ENCODE peak calls at places on chromosomes 7 and 10, in ten cellular contexts. W is transverse colon, S is IMR-90, Q is uterus, O is stomach, I is esophagus squamous epithelium, D is sigmoid colon, G is HCT116, U is prostate gland, K is heart left ventricle. T is an unnamed sample.

GRCh38 chr7:151689196-151689971 is 169.7 kb upstream of the RHEB start:
- DNase-seq in U (peak; percentile 35), O (no peak), Q (no peak), I (no peak), G (no peak), K (peak; percentile 68), W (no peak), S (no peak), D (no peak), T (no peak)

GRCh38 chr10:35215107-35215506 is 88.5 kb downstream of the CREM start:
- DNase-seq in O (no peak), S (no peak), W (no peak), I (no peak), U (no peak), G (no peak), D (no peak), K (no peak), Q (no peak), T (no peak)

GRCh38 chr7:12062062-12062461 is 149.0 kb upstream of the TMEM106B start:
- DNase-seq in S (no peak), I (no peak), W (no peak), U (no peak), O (no peak), K (no peak), G (no peak), D (no peak), Q (no peak), T (peak; percentile 24)

GRCh38 chr7:90274161-90274560 is 29.2 kb downstream of the CFAP69 start:
- DNase-seq in W (no peak), Q (no peak), S (no peak), U (no peak), G (no peak), D (no peak), O (no peak), I (no peak), K (no peak), T (no peak)

GRCh38 chr10:60098676-60099601 is 192.6 kb upstream of the CCDC6 start:
- DNase-seq in S (no peak), D (no peak), K (no peak), Q (no peak), G (peak; percentile 38), U (no peak), I (no peak), W (no peak), O (no peak), T (peak; percentile 3)

GRCh38 chr10:8247191-8247590 is 192.7 kb downstream of the GATA3 start:
- DNase-seq in D (no peak), S (no peak), K (no peak), G (no peak), O (no peak), Q (no peak), U (no peak), I (no peak), W (no peak), T (no peak)

GRCh38 chr10:86139066-86139657 is 227.4 kb downstream of the GRID1 start:
- DNase-seq in D (no peak), O (no peak), Q (no peak), W (no peak), I (no peak), U (no peak), S (no peak), K (no peak), G (peak; percentile 23), T (peak; percentile 40)

GRCh38 chr7:131607291-131608111 is 51.1 kb upstream of the PODXL start:
- DNase-seq in I (no peak), Q (no peak), D (no peak), G (no peak), K (no peak), W (no peak), O (no peak), U (no peak), S (no peak), T (no peak)

GRCh38 chr10:30587522-30588031 is 42.0 kb downstream of the LYZL2 start:
- DNase-seq in I (peak; percentile 7), W (peak; percentile 64), G (no peak), K (peak; percentile 42), U (peak; percentile 12), S (no peak), O (peak; percentile 78), Q (no peak), D (peak; percentile 69), T (no peak)

GRCh38 chr10:30581779-30582380 is 47.7 kb downstream of the LYZL2 start:
- DNase-seq in S (peak; percentile 54), W (peak; percentile 19), U (no peak), Q (no peak), O (no peak), I (no peak), G (peak; percentile 36), D (no peak), K (no peak), T (peak; percentile 63)

GRCh38 chr10:30586828-30587227 is 42.7 kb downstream of the LYZL2 start:
- DNase-seq in W (no peak), S (no peak), Q (no peak), G (no peak), D (no peak), K (no peak), U (no peak), I (no peak), O (no peak), T (no peak)

GRCh38 chr10:30580241-30580640 is 49.3 kb downstream of the LYZL2 start:
- DNase-seq in W (no peak), S (no peak), I (no peak), G (no peak), D (no peak), O (no peak), U (no peak), K (no peak), Q (no peak), T (no peak)

DNA sequence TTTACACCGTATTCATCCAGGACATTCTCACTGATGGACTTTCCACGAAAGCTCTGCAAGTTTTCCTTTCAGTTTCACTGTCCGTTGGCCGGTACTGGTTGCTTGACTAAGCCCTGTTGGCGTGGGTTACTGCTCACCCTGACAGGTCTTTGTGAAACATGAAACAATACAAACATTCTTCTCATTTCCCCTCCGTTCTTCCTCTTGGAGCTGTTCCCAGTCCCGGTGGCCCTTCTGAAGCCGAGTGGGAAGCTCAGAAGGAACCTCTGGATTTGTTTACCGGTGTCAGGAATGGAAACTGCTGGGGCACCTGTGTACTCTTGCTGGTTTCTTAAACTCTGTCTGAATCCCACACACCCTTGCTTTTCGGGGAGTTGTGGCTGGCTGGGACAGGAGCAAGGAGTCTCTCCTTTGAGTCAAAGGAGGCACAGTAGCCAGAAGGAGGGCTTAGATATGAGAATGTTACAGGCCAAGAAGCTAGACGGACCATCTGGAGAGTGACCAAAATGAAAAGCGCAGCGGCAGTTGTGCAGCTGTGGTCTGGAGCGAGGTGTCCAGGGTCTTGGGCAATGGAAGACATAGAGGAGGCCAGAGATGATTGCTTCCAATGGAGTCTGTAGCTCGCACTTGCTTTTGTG is 45.7 kb downstream of the LYZL2 start:
- DNase-seq in S (peak; percentile 77), D (peak; percentile 86), W (peak; percentile 79), K (peak; percentile 80), I (no peak), Q (peak; percentile 59), U (peak; percentile 86), G (peak; percentile 57), O (peak; percentile 80), T (peak; percentile 17)
- TF ChIP-seq POLR2A in S (no peak), D (no peak), W (no peak), K (no peak), I (no peak), Q (no peak), U (no peak), G (no peak), O (no peak), T (no peak)

GRCh38 chr10:43204394-43204942 is 62.4 kb downstream of the RASGEF1A start:
- DNase-seq in U (no peak), Q (peak; percentile 13), I (no peak), O (no peak), K (peak; percentile 16), G (no peak), D (peak; percentile 45), W (no peak), S (no peak), T (no peak)

GRCh38 chr10:43202224-43202656 is 64.0 kb downstream of the CSGALNACT2 start:
- DNase-seq in U (no peak), S (no peak), G (peak; percentile 31), K (peak; percentile 20), D (peak; percentile 62), I (no peak), O (peak; percentile 26), W (peak; percentile 34), Q (peak; percentile 15), T (peak; percentile 65)

GRCh38 chr10:43202657-43203490 is 64.0 kb downstream of the RASGEF1A start:
- DNase-seq in U (no peak), W (peak; percentile 46), Q (peak; percentile 35), S (no peak), O (peak; percentile 31), I (no peak), K (peak; percentile 45), G (no peak), D (no peak), T (peak; percentile 59)

GRCh38 chr10:43204943-43205671 is 61.8 kb downstream of the RASGEF1A start:
- DNase-seq in K (peak; percentile 26), O (peak; percentile 49), W (peak; percentile 38), U (no peak), Q (no peak), D (peak; percentile 65), I (no peak), G (peak; percentile 68), S (peak; percentile 48), T (peak; percentile 61)

DNA sequence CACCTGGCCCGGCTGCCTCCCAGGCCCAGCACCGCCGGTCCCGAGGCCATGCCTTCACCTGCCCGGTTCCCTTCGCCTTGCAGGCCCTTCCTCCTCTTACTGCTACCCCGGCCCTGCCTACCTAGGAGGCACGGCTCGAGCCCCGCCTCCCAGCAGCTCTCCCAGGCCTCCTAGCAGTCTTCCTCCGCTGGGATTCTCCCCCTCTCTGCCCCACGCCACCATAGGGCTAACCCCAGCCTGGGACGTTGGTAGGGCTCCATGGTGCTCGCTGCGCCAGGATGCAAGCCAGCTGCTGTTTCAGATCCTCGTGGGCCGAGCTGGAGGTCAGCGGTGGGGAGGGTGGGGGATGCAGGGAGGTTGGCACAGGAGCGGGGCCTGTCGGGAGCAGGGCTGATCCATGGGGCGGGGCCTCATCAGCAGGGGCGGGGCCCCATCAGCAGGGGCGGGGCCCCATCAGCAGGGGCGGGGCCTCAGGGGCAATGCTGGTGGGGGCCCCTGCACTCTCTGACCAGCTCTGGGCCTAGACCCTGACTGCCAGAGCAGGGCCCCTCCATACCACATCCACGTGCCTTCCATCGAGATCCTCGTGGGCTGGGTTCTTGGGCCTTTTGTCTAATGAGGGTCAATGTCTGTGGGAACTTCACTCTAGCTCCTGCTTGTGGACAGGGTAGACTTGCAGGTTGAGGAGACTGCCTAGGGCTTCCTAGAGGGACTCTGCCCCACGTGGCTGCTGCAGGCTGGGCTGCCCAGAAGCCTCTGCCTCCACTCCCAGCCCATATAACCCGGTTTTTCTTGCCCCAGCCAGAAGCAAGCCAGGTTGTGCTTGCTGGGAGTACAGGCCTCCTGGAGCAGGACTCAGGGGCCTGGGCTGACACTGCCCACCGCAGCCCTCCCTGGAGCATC is 63.1 kb downstream of the RASGEF1A start:
- DNase-seq in W (no peak), U (no peak), K (peak; percentile 20), I (no peak), D (peak; percentile 61), Q (peak; percentile 29), O (peak; percentile 24), S (no peak), G (peak; percentile 58), T (peak; percentile 34)
- TF ChIP-seq POLR2A in W (no peak), U (no peak), K (no peak), I (no peak), D (no peak), Q (no peak), O (no peak), S (no peak), G (no peak), T (no peak)

GRCh38 chr7:44346063-44346462 is 20.7 kb upstream of the CAMK2B start:
- DNase-seq in G (no peak), S (no peak), O (no peak), W (no peak), Q (no peak), K (no peak), I (no peak), D (no peak), U (no peak), T (no peak)

GRCh38 chr7:44348851-44349781 is 23.7 kb upstream of the CAMK2B start:
- DNase-seq in U (no peak), I (no peak), S (no peak), W (no peak), G (no peak), Q (no peak), D (no peak), K (no peak), O (no peak), T (no peak)

GRCh38 chr7:44353668-44354067 is 28.3 kb upstream of the CAMK2B start:
- DNase-seq in D (no peak), I (no peak), U (no peak), S (no peak), W (no peak), K (no peak), O (no peak), G (no peak), Q (no peak), T (no peak)

GRCh38 chr7:44347546-44348114 is 22.2 kb upstream of the CAMK2B start:
- DNase-seq in S (no peak), D (no peak), I (no peak), O (no peak), K (peak; percentile 47), W (no peak), Q (no peak), U (no peak), G (no peak), T (no peak)

DNA sequence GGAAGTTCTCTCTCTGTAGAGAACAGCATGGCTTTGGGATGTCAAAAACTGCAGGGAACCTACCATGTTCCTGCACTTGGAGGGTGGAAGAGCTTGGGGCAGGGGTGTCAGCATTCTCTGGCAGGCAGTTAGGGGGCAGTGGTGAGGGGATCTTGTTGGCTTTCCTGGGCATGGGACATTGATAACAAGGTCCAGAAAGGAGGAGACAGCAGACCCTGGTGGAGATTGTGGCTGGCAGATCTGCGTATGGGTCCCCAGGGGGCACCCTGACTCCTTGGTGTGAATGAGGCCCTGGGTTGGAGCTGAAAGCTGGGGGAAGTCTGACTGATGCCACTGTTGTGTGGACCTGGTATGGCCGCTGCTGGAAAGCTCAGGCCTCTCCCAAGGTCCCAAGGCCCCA is 22.9 kb upstream of the CAMK2B start:
- DNase-seq in O (no peak), K (no peak), W (no peak), G (peak; percentile 24), U (no peak), S (peak; percentile 39), Q (no peak), I (no peak), D (no peak), T (peak; percentile 57)
- TF ChIP-seq POLR2A in O (no peak), K (no peak), W (no peak), G (no peak), U (no peak), S (no peak), Q (no peak), I (no peak), D (no peak), T (no peak)

GRCh38 chr10:21517134-21517982 is 8.1 kb downstream of the SKIDA1 start:
- DNase-seq in K (peak; percentile 69), G (no peak), D (peak; percentile 83), S (peak; percentile 59), I (no peak), U (peak; percentile 62), Q (peak; percentile 68), W (no peak), O (peak; percentile 38), T (peak; percentile 65)

GRCh38 chr10:21517983-21518628 is 7.4 kb downstream of the SKIDA1 start:
- DNase-seq in K (no peak), Q (no peak), W (no peak), O (no peak), I (no peak), G (no peak), D (no peak), S (peak; percentile 68), U (peak; percentile 52), T (peak; percentile 12)

GRCh38 chr10:21514808-21515580 is 10.5 kb downstream of the SKIDA1 start:
- DNase-seq in U (no peak), I (no peak), O (no peak), S (no peak), Q (no peak), K (no peak), W (no peak), G (no peak), D (no peak), T (no peak)

GRCh38 chr10:21515581-21516269 is 9.8 kb downstream of the SKIDA1 start:
- DNase-seq in I (no peak), K (no peak), Q (no peak), U (no peak), S (no peak), W (no peak), O (no peak), D (no peak), G (no peak), T (peak; percentile 35)

GRCh38 chr10:21516270-21517131 is 9.0 kb downstream of the SKIDA1 start:
- DNase-seq in S (peak; percentile 78), K (peak; percentile 60), G (no peak), I (no peak), O (peak; percentile 71), U (peak; percentile 57), Q (peak; percentile 55), W (peak; percentile 53), D (peak; percentile 83), T (peak; percentile 80)
- TF ChIP-seq POLR2A in S (no peak), K (no peak), G (no peak), I (no peak), O (no peak), U (no peak), Q (no peak), W (no peak), D (no peak), T (no peak)